ENCODE peak calls at places on chromosomes 11 and 22, in four cellular contexts. I is HEK293T, B is K562, R is HepG2. E is an unnamed sample.

GRCh38 chr22:29028468-29028867 is 33.2 kb downstream of the C22orf31 start:
- DNase-seq in I (no peak), B (no peak), R (no peak), E (no peak)

GRCh38 chr11:70029831-70030811 is 48.0 kb upstream of the ANO1 start:
- DNase-seq in I (no peak), B (no peak), R (no peak), E (no peak)

GRCh38 chr11:75468534-75469340 is 35.7 kb upstream of the KLHL35 start:
- DNase-seq in I (no peak), B (peak; percentile 87), R (no peak), E (no peak)

GRCh38 chr11:43419460-43419859 is 60.7 kb downstream of the TTC17 start:
- DNase-seq in I (peak; percentile 15), B (peak; percentile 21), R (peak; percentile 25), E (no peak)

GRCh38 chr11:125110996-125111340 is 458 bp downstream of the TMEM218 start:
- DNase-seq in I (peak; percentile 18), B (no peak), R (peak; percentile 21), E (peak; percentile 24)

GRCh38 chr11:67356867-67357561 is 3.7 kb upstream of the POLD4 start:
- DNase-seq in I (peak; percentile 79), B (peak; percentile 82), R (peak; percentile 76), E (peak; percentile 82)

GRCh38 chr22:19620742-19621371 is 93.4 kb upstream of the SEPTIN5 start:
- DNase-seq in I (no peak), B (no peak), R (no peak), E (no peak)

GRCh38 chr11:8720868-8721739 is 38.5 kb downstream of the RPL27A start:
- DNase-seq in I (no peak), B (no peak), R (no peak), E (no peak)

GRCh38 chr11:129234978-129235377 is 42.9 kb upstream of the ARHGAP32 start:
- DNase-seq in I (no peak), B (no peak), R (no peak), E (no peak)

GRCh38 chr11:72326151-72326842 is 82.3 kb upstream of the PHOX2A start:
- DNase-seq in I (no peak), B (peak; percentile 58), R (no peak), E (no peak)

GRCh38 chr11:132631956-132632355 is 900.3 kb downstream of the OPCML start:
- DNase-seq in I (no peak), B (no peak), R (no peak), E (no peak)

GRCh38 chr11:117606211-117606610 is 190.8 kb downstream of the DSCAML1 start:
- DNase-seq in I (no peak), B (no peak), R (no peak), E (no peak)

GRCh38 chr22:47199261-47199948 is 437.0 kb downstream of the TBC1D22A start:
- DNase-seq in I (no peak), B (no peak), R (no peak), E (no peak)
- TF ChIP-seq ELF4 in I (no peak), B (no peak), R (no peak), E (no peak)

GRCh38 chr11:133694701-133695100 is 150.6 kb downstream of the SPATA19 start:
- DNase-seq in I (no peak), B (no peak), R (no peak), E (no peak)
- TF ChIP-seq ELF4 in I (no peak), B (no peak), R (no peak), E (no peak)

DNA sequence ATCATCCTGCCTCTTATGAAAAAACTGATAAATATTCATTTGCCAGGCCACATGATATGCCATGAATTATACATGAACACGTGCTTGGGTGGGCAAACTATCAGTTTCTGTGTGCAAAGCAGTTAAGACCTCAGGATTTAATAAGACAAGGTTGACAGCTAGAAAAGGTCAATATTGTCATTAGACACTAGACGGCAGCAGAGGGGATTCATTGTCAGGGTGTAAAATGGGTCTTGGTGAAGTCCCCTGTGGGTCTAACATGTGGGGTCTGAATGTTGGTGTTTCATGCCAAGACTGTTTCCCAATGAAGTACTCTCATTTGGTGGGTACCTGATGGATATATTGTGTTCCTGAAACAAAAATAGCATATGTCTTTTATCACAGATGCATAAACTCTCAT is 111.9 kb downstream of the MYO18B start:
- DNase-seq in I (peak; percentile 53), B (peak; percentile 13), R (peak; percentile 18), E (no peak)
- TF ChIP-seq ELF4 in I (no peak), B (no peak), R (no peak), E (no peak)

GRCh38 chr22:21030621-21031544 is 1.5 kb downstream of the SLC7A4 start:
- DNase-seq in I (no peak), B (no peak), R (no peak), E (no peak)

GRCh38 chr22:21030032-21030431 is 2.3 kb downstream of the SLC7A4 start:
- DNase-seq in I (no peak), B (no peak), R (no peak), E (no peak)

GRCh38 chr22:21028277-21029251 is 3.8 kb downstream of the SLC7A4 start:
- DNase-seq in I (no peak), B (no peak), R (no peak), E (no peak)

GRCh38 chr22:21031545-21032036 is 770 bp downstream of the SLC7A4 start:
- DNase-seq in I (no peak), B (no peak), R (no peak), E (no peak)

GRCh38 chr22:21029486-21030025 is 2.8 kb downstream of the SLC7A4 start:
- DNase-seq in I (no peak), B (no peak), R (no peak), E (no peak)
- TF ChIP-seq ELF4 in I (no peak), B (no peak), R (no peak), E (no peak)

GRCh38 chr11:45209904-45210699 is 63.7 kb downstream of the PRDM11 start:
- DNase-seq in I (no peak), B (no peak), R (no peak), E (peak; percentile 72)
- TF ChIP-seq ELF4 in I (no peak), B (no peak), R (no peak), E (no peak)

DNA sequence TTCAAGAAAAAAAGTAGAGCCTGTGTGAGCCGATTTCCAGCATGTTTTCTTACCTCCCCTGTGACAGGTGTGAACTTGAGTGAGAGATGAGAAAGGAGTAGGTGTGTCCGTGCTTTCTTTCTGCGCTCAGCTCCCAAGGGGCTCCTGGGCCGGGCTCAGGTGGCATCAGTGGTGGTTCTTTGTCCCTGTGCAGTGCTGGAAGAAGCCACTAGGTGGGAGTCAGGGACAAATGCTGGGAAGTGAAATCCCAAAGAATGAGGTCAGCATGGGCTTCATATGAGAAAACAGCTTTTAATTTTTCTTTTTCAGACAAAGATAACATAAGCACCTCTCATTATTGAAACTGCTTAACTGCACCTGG is 57.8 kb downstream of the PPFIBP2 start:
- DNase-seq in I (peak; percentile 74), B (peak; percentile 51), R (peak; percentile 76), E (peak; percentile 86)
- TF ChIP-seq ELF4 in I (no peak), B (no peak), R (no peak), E (no peak)

GRCh38 chr11:134504146-134504905 is 92.3 kb upstream of the B3GAT1 start:
- DNase-seq in I (no peak), B (no peak), R (no peak), E (no peak)

GRCh38 chr11:134505125-134505524 is 93.1 kb upstream of the B3GAT1 start:
- DNase-seq in I (no peak), B (no peak), R (no peak), E (no peak)

GRCh38 chr11:134503104-134503503 is 91.1 kb upstream of the B3GAT1 start:
- DNase-seq in I (no peak), B (no peak), R (no peak), E (peak; percentile 30)

GRCh38 chr11:134502153-134502550 is 90.1 kb upstream of the B3GAT1 start:
- DNase-seq in I (no peak), B (no peak), R (no peak), E (no peak)

GRCh38 chr11:134503596-134503995 is 91.6 kb upstream of the B3GAT1 start:
- DNase-seq in I (no peak), B (no peak), R (no peak), E (no peak)
- TF ChIP-seq ELF4 in I (no peak), B (no peak), R (no peak), E (no peak)